ENCODE peak calls at places on chromosomes 16 and 17, in ten cellular contexts. Q, J, D, O, L, E, Y, S, C and H are unnamed samples.

GRCh38 chr17:76529224-76529642 is 8.3 kb downstream of the CYGB start:
- DNase-seq in D (no peak), C (peak; percentile 58), L (peak; percentile 78), J (peak; percentile 62), E (peak; percentile 68), S (no peak), Q (peak; percentile 48), Y (no peak), O (peak; percentile 69), H (peak; percentile 64)

GRCh38 chr17:49496866-49497146 is 1.7 kb downstream of the NGFR start:
- DNase-seq in E (no peak), Q (no peak), J (no peak), Y (no peak), O (no peak), D (no peak), S (no peak), C (no peak), L (no peak), H (no peak)

GRCh38 chr17:47905221-47905733 is 9.2 kb downstream of the SP2 start:
- DNase-seq in L (peak; percentile 90), Y (no peak), C (peak; percentile 69), D (no peak), O (peak; percentile 87), Q (peak; percentile 63), J (peak; percentile 66), E (peak; percentile 83), S (no peak), H (peak; percentile 89)

GRCh38 chr17:77889135-77889505 is 69.4 kb upstream of the TNRC6C start:
- DNase-seq in O (no peak), S (no peak), Y (no peak), D (no peak), C (no peak), E (no peak), Q (no peak), L (no peak), J (no peak), H (no peak)

GRCh38 chr16:75293746-75294145 is 42.3 kb upstream of the BCAR1 start:
- DNase-seq in S (no peak), L (no peak), E (no peak), D (no peak), J (no peak), C (no peak), Q (no peak), O (no peak), Y (no peak), H (no peak)

GRCh38 chr16:58333937-58334336 is 39.1 kb upstream of the PRSS54 start:
- DNase-seq in J (no peak), Q (no peak), C (no peak), S (no peak), E (no peak), Y (no peak), O (no peak), D (no peak), L (no peak), H (no peak)

GRCh38 chr16:67170168-67170947 is at the start of gene NOL3:
- DNase-seq in Q (peak; percentile 84), Y (peak; percentile 77), S (peak; percentile 93), D (peak; percentile 89), O (peak; percentile 80), L (peak; percentile 82), E (peak; percentile 84), C (peak; percentile 88), J (peak; percentile 59), H (peak; percentile 86)

GRCh38 chr16:53817117-53817516 is 113.2 kb downstream of the FTO start:
- DNase-seq in C (peak; percentile 22), O (peak; percentile 98), S (no peak), Y (no peak), E (no peak), D (peak; percentile 62), L (peak; percentile 98), J (peak; percentile 88), Q (no peak), H (peak; percentile 95)

GRCh38 chr16:79871906-79872305 is 271.4 kb upstream of the MAF start:
- DNase-seq in L (no peak), Q (no peak), S (no peak), D (no peak), C (no peak), O (no peak), E (no peak), Y (no peak), J (peak; percentile 42), H (no peak)

GRCh38 chr16:72027669-72028378 is 19.3 kb downstream of the DHODH start:
- DNase-seq in Q (no peak), L (no peak), C (no peak), D (no peak), J (no peak), O (no peak), S (no peak), Y (no peak), E (no peak), H (no peak)
- TF ChIP-seq CTCF in Q (no peak), L (no peak), C (no peak), D (no peak), J (no peak), O (no peak), S (no peak), Y (no peak), E (no peak), H (no peak)

GRCh38 chr17:29623283-29623647 is 553 bp upstream of the CORO6 start:
- DNase-seq in Y (no peak), L (no peak), O (no peak), S (no peak), J (no peak), Q (no peak), E (no peak), C (no peak), D (no peak), H (no peak)
- H3K4me3 ChIP-seq in Y (peak overlapping the region; percentile 64), L (peak overlapping the region; percentile 69), O (no peak overlapping the region), S (no peak overlapping the region), J (no peak overlapping the region), Q (peak overlapping the region; percentile 75), E (peak overlapping the region; percentile 69), C (no peak overlapping the region), D (peak overlapping the region; percentile 61), H (no peak overlapping the region)

GRCh38 chr17:19331134-19331533 is 31.4 kb downstream of the B9D1 start:
- DNase-seq in Q (peak; percentile 22), O (peak; percentile 93), J (peak; percentile 41), L (peak; percentile 91), C (no peak), S (no peak), E (no peak), Y (no peak), D (no peak), H (peak; percentile 85)

GRCh38 chr17:19333132-19333440 is 29.4 kb downstream of the B9D1 start:
- DNase-seq in S (no peak), Y (no peak), D (no peak), C (no peak), J (no peak), L (no peak), E (no peak), Q (peak; percentile 18), O (no peak), H (no peak)

GRCh38 chr17:19333736-19334290 is 28.7 kb downstream of the B9D1 start:
- DNase-seq in C (no peak), Y (no peak), J (no peak), Q (peak; percentile 22), O (no peak), E (no peak), D (no peak), S (no peak), L (no peak), H (no peak)

GRCh38 chr17:19331553-19332245 is 30.8 kb downstream of the B9D1 start:
- DNase-seq in C (no peak), S (no peak), D (no peak), Y (no peak), O (peak; percentile 23), J (no peak), L (no peak), E (no peak), Q (peak; percentile 8), H (no peak)

GRCh38 chr17:19332371-19333131 is 30.0 kb downstream of the B9D1 start:
- DNase-seq in L (no peak), C (no peak), O (no peak), Q (peak; percentile 23), S (peak; percentile 75), D (no peak), J (no peak), E (no peak), Y (no peak), H (no peak)
- TF ChIP-seq CTCF in L (no peak), C (no peak), O (no peak), Q (no peak), S (no peak), D (no peak), J (no peak), E (no peak), Y (no peak), H (no peak)

GRCh38 chr17:78925234-78925633 is at the start of gene TIMP2:
- DNase-seq in J (no peak), Q (peak; percentile 87), Y (peak; percentile 32), O (peak; percentile 76), E (peak; percentile 83), S (peak; percentile 95), C (peak; percentile 89), L (peak; percentile 90), D (peak; percentile 87), H (peak; percentile 83)
- H3K4me3 ChIP-seq in J (no peak within 1 kb of the TSS), Q (peak within 1 kb of the TSS; percentile 86), Y (no peak within 1 kb of the TSS), O (peak within 1 kb of the TSS; percentile 97), E (peak within 1 kb of the TSS; percentile 79), S (peak within 1 kb of the TSS; percentile 73), C (peak within 1 kb of the TSS; percentile 74), L (peak within 1 kb of the TSS; percentile 79), D (peak within 1 kb of the TSS; percentile 86), H (peak within 1 kb of the TSS; percentile 87)

DNA sequence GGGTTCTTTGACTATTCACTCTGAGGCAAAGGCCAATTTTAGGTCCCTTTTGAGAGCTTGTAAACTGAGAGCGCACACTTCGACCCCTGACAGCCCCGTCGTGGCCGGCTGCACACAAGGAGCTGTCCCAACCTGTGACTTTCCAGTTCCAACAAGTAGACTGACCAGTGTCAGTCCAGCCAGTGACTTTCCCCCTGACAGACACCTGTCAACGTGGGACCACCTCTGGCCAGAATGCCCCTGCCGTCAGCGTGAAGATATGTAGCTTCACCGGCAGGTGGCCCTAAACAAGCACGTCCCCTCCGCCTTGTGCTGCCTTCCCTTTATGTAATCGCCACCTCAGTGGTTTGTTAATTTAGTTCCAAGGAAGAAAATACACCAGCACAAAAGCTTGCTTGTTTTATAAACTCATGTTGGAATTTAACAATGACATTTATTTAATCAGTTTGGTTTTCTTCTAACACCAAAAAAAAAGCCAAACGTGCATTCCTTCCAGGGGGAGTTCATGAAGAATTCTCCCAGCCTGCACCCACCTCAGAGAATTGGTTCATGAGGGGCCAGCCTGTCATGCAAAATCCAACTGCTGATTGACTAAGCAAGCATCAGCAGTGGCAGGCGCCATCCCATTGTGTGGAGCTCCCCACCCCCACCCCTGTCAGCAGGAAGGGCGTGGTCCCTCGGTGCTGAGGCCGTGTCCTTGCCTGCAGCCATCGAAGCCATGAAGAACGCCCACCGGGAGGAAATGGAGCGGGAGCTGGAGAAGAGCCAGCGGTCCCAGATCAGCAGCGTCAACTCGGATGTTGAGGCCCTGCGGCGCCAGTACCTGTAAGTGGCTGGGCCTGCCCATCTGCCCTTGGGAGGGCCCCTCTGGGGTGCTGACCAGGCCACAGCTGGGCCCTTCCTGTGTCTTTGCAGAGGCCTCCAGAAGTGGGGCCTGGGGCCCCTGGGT is 33.9 kb downstream of the PLD6 start:
- DNase-seq in E (no peak), C (no peak), Y (no peak), S (no peak), D (no peak), Q (no peak), O (no peak), L (no peak), J (peak; percentile 59), H (no peak)
- TF ChIP-seq CTCF in E (no peak), C (no peak), Y (no peak), S (no peak), D (no peak), Q (no peak), O (no peak), L (peak; percentile 28), J (peak; percentile 54), H (no peak)